ENCODE peak calls at places on chromosome 21, in eight cellular contexts. T, M, A, J, X, R, Z and V are unnamed samples.
A peak's percentile ranks its signal among the peaks of the same experiment; 100 is the strongest.

GRCh38 chr21:23853796-23854379 is 1753.4 kb downstream of the MRPL39 start:
- DNase-seq in J (peak; percentile 24), T (no peak), X (peak; percentile 16), Z (peak; percentile 18), M (no peak), R (no peak), A (no peak), V (peak; percentile 45)

GRCh38 chr21:10418649-10419048 is 102.7 kb upstream of the TPTE start:
- DNase-seq in Z (no peak), X (no peak), J (no peak), T (no peak), A (no peak), M (no peak), R (no peak), V (no peak)

GRCh38 chr21:34936299-34936698 is 112.8 kb downstream of the RUNX1 start:
- DNase-seq in A (no peak), J (no peak), Z (no peak), X (no peak), T (no peak), R (no peak), M (no peak), V (no peak)

GRCh38 chr21:16644690-16645089 is 868.2 kb upstream of the CXADR start:
- DNase-seq in J (no peak), X (no peak), Z (no peak), T (no peak), A (no peak), R (no peak), M (no peak), V (no peak)

GRCh38 chr21:33932731-33933130 is 17.1 kb upstream of the ATP5PO start:
- DNase-seq in M (no peak), R (no peak), T (no peak), X (no peak), Z (no peak), J (no peak), A (no peak), V (no peak)

GRCh38 chr21:32103361-32103760 is 175.5 kb downstream of the MIS18A start:
- DNase-seq in R (no peak), Z (no peak), T (no peak), J (no peak), X (peak; percentile 30), A (no peak), M (no peak), V (no peak)

GRCh38 chr21:20783611-20784010 is 214.6 kb upstream of the NCAM2 start:
- DNase-seq in A (no peak), X (no peak), R (no peak), J (no peak), Z (no peak), M (no peak), T (no peak), V (no peak)

GRCh38 chr21:40349591-40349990 is 482.4 kb downstream of the PCP4 start:
- DNase-seq in J (no peak), A (no peak), Z (no peak), X (no peak), R (no peak), M (no peak), T (no peak), V (no peak)

GRCh38 chr21:32094792-32095191 is 184.1 kb downstream of the MIS18A start:
- DNase-seq in A (no peak), J (peak; percentile 20), M (peak; percentile 29), T (no peak), X (no peak), Z (no peak), R (no peak), V (peak; percentile 60)

DNA sequence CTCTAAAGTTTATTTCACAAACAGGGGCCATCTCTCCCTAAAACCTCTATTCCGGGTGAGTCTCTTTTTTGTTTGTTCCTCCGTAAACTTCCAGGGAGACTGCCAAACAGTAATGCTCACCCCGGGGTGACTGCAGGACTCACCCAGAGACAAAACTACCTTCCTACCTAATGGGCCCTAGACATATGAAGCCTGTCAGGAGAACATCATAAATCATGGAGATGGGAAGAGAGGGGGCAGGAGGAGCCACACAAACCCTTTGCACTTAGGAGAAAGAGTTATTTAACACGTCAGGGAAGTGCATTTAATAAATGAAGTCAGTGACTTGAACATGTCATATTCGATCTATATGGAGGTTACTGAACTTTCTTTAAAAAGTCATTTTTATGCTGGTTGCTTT is 287.0 kb upstream of the USP25 start:
- DNase-seq in J (no peak), Z (no peak), M (no peak), R (no peak), T (peak; percentile 29), X (no peak), A (no peak), V (no peak)
- H2AFZ ChIP-seq in J (no peak overlapping the region), Z (no peak overlapping the region), M (no peak overlapping the region), R (no peak overlapping the region), T (no peak overlapping the region), X (no peak overlapping the region), A (no peak overlapping the region), V (no peak overlapping the region)

GRCh38 chr21:15483138-15483780 is 246.5 kb upstream of the USP25 start:
- DNase-seq in A (peak; percentile 45), R (peak; percentile 89), T (peak; percentile 82), X (peak; percentile 64), J (peak; percentile 84), M (peak; percentile 74), Z (peak; percentile 57), V (peak; percentile 89)
- TF ChIP-seq POLR2AphosphoS5 in A (no peak), R (no peak), T (no peak), X (no peak), J (no peak), M (no peak), Z (no peak), V (no peak)

GRCh38 chr21:26794597-26795397 is 50.4 kb downstream of the ADAMTS1 start:
- DNase-seq in A (no peak), J (no peak), Z (no peak), R (no peak), X (no peak), M (no peak), T (no peak), V (no peak)
- H2AFZ ChIP-seq in A (no peak overlapping the region), J (no peak overlapping the region), Z (no peak overlapping the region), R (no peak overlapping the region), X (no peak overlapping the region), M (no peak overlapping the region), T (no peak overlapping the region), V (no peak overlapping the region)

DNA sequence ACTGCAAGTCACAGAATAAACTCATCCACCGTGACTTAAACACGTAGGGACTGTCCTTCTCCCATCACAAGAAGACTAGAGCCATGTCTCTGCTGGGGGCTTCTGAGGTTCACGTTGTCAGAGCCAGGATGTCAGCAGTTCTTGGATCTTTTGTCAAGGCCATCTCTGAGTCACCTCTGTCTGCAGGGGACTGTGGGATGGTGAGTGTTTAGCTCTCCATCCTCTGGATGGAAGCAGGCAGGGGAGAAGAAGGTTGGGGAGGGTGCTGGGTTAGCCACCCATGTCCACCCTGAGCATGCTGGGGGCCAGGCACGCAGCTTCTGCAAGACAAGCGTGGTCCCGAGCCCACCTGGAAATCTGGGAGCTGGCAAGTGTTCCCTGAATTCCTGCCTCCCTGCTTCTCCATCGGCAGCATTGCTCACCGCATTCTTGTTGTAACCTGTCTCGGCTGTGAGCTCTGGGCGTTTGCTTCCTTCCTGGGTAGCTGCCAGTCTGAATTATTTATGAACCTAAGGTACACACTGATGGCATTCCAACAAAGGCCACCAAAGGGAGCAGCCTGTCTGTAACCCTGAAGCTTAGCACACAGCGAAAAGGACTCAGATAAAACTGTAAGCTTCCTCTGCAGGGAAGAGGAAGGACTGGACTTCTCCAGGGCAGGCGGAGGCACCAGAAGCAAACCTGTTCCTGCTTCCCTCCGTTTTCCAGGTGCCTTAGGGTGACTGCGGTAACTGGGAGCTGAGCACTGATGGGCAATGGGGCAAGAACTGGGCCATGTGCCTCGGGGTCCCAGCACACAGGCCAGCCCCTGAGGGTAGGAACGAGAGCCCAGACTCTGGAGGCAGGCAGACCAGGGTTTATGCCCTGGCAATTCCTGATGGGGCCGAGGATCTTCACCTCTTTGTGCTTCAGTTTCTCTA is 88.6 kb downstream of the RIPK4 start:
- DNase-seq in R (no peak), M (peak; percentile 24), X (no peak), Z (no peak), J (no peak), A (no peak), T (peak; percentile 89), V (peak; percentile 44)
- TF ChIP-seq POLR2AphosphoS5 in R (no peak), M (no peak), X (no peak), Z (no peak), J (no peak), A (no peak), T (no peak), V (no peak)

DNA sequence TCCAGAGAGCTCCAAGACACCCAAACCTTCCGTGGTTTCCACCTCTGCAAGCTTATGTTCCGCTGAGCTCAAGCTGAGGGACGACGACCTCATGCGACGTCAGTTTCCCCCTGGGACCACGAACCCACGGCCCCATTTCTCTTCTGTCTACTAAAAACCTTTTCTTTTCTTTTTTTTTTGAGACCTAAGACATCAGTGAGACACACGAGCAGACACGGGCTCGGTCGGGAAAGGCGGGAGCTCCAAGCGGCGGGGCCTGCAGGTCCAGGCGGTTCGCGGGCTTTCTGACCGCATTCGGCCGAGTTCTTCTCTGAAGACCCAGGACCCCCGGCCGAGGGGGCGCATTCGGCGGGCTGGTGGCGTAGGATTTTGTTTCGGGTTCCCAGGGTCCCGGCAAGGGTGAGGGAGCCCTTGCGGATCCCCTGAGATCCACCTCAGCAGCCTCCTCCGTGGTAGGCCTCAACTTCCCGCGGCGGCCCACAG is 402 bp downstream of the C21orf58 start:
- DNase-seq in R (no peak), Z (no peak), J (no peak), X (no peak), A (no peak), M (no peak), T (no peak), V (peak; percentile 38)
- H2AFZ ChIP-seq in R (no peak overlapping the region), Z (peak overlapping the region; percentile 72), J (peak overlapping the region; percentile 10), X (peak overlapping the region; percentile 29), A (peak overlapping the region; percentile 78), M (no peak overlapping the region), T (no peak overlapping the region), V (no peak overlapping the region)